ENCODE peak calls at places on chromosome 20, in five cellular contexts. Y is HuH-7, S is aorta, X is mucosa of descending colon, O is T1000. B is an unnamed sample.

GRCh38 chr20:63106108-63106764 is 99.5 kb upstream of the BHLHE23 start:
- DNase-seq in Y (no peak), S (peak), X (peak), O (no peak), B (no peak)

GRCh38 chr20:44251284-44251683 is 4.2 kb downstream of the GDAP1L1 start:
- DNase-seq in Y (no peak), S (no peak), X (no peak), O (no peak), B (no peak)

GRCh38 chr20:36573798-36574277 is 441 bp downstream of the TGIF2 start:
- DNase-seq in Y (peak), S (peak), X (peak), O (no peak), B (no peak)

GRCh38 chr20:51712501-51713212 is 55.5 kb downstream of the ATP9A start:
- DNase-seq in Y (peak), S (no peak), X (no peak), O (no peak), B (no peak)

GRCh38 chr20:37394543-37395410 is 48.8 kb downstream of the SRC start:
- DNase-seq in Y (no peak), S (peak), X (no peak), O (no peak), B (peak)

GRCh38 chr20:36941403-36941835 is 10.1 kb downstream of the SAMHD1 start:
- DNase-seq in Y (no peak), S (no peak), X (no peak), O (no peak), B (no peak)

GRCh38 chr20:53934421-53935352 is 135.7 kb downstream of the BCAS1 start:
- DNase-seq in Y (no peak), S (peak), X (no peak), O (no peak), B (no peak)

GRCh38 chr20:4774209-4774608 is 52.5 kb downstream of the PRND start:
- DNase-seq in Y (no peak), S (no peak), X (no peak), O (no peak), B (no peak)

GRCh38 chr20:24816431-24816830 is 132.6 kb upstream of the CST7 start:
- DNase-seq in Y (no peak), S (no peak), X (no peak), O (no peak), B (peak)

GRCh38 chr20:56431451-56431850 is 19.4 kb downstream of the CASS4 start:
- DNase-seq in Y (no peak), S (no peak), X (no peak), O (no peak), B (no peak)

GRCh38 chr20:1800777-1801176 is 94.4 kb upstream of the SIRPA start:
- DNase-seq in Y (no peak), S (no peak), X (no peak), O (no peak), B (no peak)

GRCh38 chr20:9172908-9173307 is 104.0 kb downstream of the PLCB4 start:
- DNase-seq in Y (no peak), S (no peak), X (no peak), O (no peak), B (no peak)

GRCh38 chr20:2693286-2693995 is 861 bp downstream of the EBF4 start:
- DNase-seq in Y (peak), S (no peak), X (peak), O (no peak), B (peak)

GRCh38 chr20:17936306-17936790 is 32.2 kb downstream of the SNX5 start:
- DNase-seq in Y (no peak), S (no peak), X (no peak), O (no peak), B (no peak)

GRCh38 chr20:3660262-3661059 is 2.7 kb downstream of the GFRA4 start:
- DNase-seq in Y (no peak), S (no peak), X (no peak), O (no peak), B (peak)

GRCh38 chr20:49343246-49343645 is 65.4 kb upstream of the ZNFX1 start:
- DNase-seq in Y (no peak), S (no peak), X (no peak), O (no peak), B (no peak)

GRCh38 chr20:1792274-1792673 is 102.9 kb upstream of the SIRPA start:
- DNase-seq in Y (no peak), S (no peak), X (no peak), O (no peak), B (no peak)

GRCh38 chr20:63641146-63641791 is 12.0 kb downstream of the STMN3 start:
- DNase-seq in Y (peak), S (peak), X (peak), O (no peak), B (no peak)

GRCh38 chr20:51801220-51801991 is 915 bp downstream of the SALL4 start:
- DNase-seq in Y (peak), S (no peak), X (no peak), O (no peak), B (no peak)

GRCh38 chr20:34171640-34172039 is 59.6 kb upstream of the EIF2S2 start:
- DNase-seq in Y (no peak), S (no peak), X (no peak), O (no peak), B (no peak)

GRCh38 chr20:6663104-6663503 is 104.4 kb upstream of the BMP2 start:
- DNase-seq in Y (no peak), S (no peak), X (no peak), O (no peak), B (no peak)

GRCh38 chr20:31711416-31712111 is 11.1 kb downstream of the BCL2L1 start:
- DNase-seq in Y (no peak), S (no peak), X (no peak), O (no peak), B (no peak)

GRCh38 chr20:1083431-1084080 is 34.8 kb upstream of the PSMF1 start:
- DNase-seq in Y (no peak), S (no peak), X (no peak), O (no peak), B (no peak)

GRCh38 chr20:34181484-34181883 is 59.7 kb upstream of the ASIP start:
- DNase-seq in Y (no peak), S (no peak), X (no peak), O (no peak), B (no peak)

GRCh38 chr20:50215917-50216316 is 25.3 kb downstream of the CEBPB start:
- DNase-seq in Y (no peak), S (peak), X (peak), O (no peak), B (no peak)

GRCh38 chr20:53869466-53870258 is 200.7 kb downstream of the BCAS1 start:
- DNase-seq in Y (peak), S (peak), X (peak), O (peak), B (no peak)

GRCh38 chr20:10761786-10762185 is 88.0 kb upstream of the JAG1 start:
- DNase-seq in Y (no peak), S (peak), X (no peak), O (no peak), B (no peak)

GRCh38 chr20:35992713-35993335 is 24.4 kb downstream of the CNBD2 start:
- DNase-seq in Y (peak), S (no peak), X (no peak), O (peak), B (no peak)

GRCh38 chr20:57420571-57421257 is 29.5 kb downstream of the RBM38 start:
- DNase-seq in Y (no peak), S (peak), X (no peak), O (no peak), B (no peak)

GRCh38 chr20:40339661-40340449 is 349.2 kb downstream of the MAFB start:
- DNase-seq in Y (no peak), S (peak), X (no peak), O (no peak), B (no peak)

GRCh38 chr20:45300961-45301360 is 5.7 kb upstream of the RBPJL start:
- DNase-seq in Y (peak), S (no peak), X (no peak), O (no peak), B (no peak)

GRCh38 chr20:15317546-15318242 is 980.3 kb upstream of the FLRT3 start:
- DNase-seq in Y (no peak), S (no peak), X (no peak), O (no peak), B (no peak)

GRCh38 chr20:4809707-4810106 is 88.0 kb downstream of the PRND start:
- DNase-seq in Y (no peak), S (no peak), X (no peak), O (no peak), B (peak)

GRCh38 chr20:63517376-63518309 is 2.9 kb upstream of the PPDPF start:
- DNase-seq in Y (no peak), S (no peak), X (no peak), O (no peak), B (no peak)

GRCh38 chr20:9660236-9660868 is 146.0 kb downstream of the LAMP5 start:
- DNase-seq in Y (peak), S (no peak), X (no peak), O (peak), B (no peak)